ENCODE peak calls at places on chromosome 10, in six cellular contexts. P, L, Q, H, C and E are unnamed samples.

GRCh38 chr10:119404719-119405504 is 137.6 kb downstream of the RGS10 start:
- DNase-seq in P (no peak), L (no peak), Q (no peak), H (no peak), C (no peak), E (no peak)

GRCh38 chr10:6074489-6075301 is 12.5 kb upstream of the IL2RA start:
- DNase-seq in P (no peak), L (no peak), Q (no peak), H (no peak), C (no peak), E (peak)

GRCh38 chr10:131936756-131937155 is 35.9 kb downstream of the PPP2R2D start:
- DNase-seq in P (no peak), L (no peak), Q (no peak), H (no peak), C (no peak), E (no peak)

GRCh38 chr10:7168414-7168813 is 242.4 kb downstream of the SFMBT2 start:
- DNase-seq in P (no peak), L (no peak), Q (no peak), H (no peak), C (no peak), E (no peak)

GRCh38 chr10:45460235-45460878 is 86.3 kb downstream of the ALOX5 start:
- DNase-seq in P (no peak), L (no peak), Q (no peak), H (no peak), C (no peak), E (no peak)

GRCh38 chr10:123154943-123155505 is 822 bp downstream of the BUB3 start:
- DNase-seq in P (no peak), L (no peak), Q (no peak), H (no peak), C (no peak), E (no peak)

GRCh38 chr10:9234191-9234590 is 1179.7 kb downstream of the GATA3 start:
- DNase-seq in P (no peak), L (no peak), Q (no peak), H (no peak), C (no peak), E (no peak)

GRCh38 chr10:125123363-125124113 is 36.8 kb downstream of the CTBP2 start:
- DNase-seq in P (no peak), L (no peak), Q (no peak), H (peak), C (no peak), E (no peak)

GRCh38 chr10:104311184-104311720 is 27.0 kb downstream of the ITPRIP start:
- DNase-seq in P (no peak), L (no peak), Q (no peak), H (no peak), C (no peak), E (no peak)

GRCh38 chr10:2037966-2038493 is 300.7 kb upstream of the ADARB2 start:
- DNase-seq in P (no peak), L (peak), Q (no peak), H (no peak), C (no peak), E (peak)

GRCh38 chr10:69789164-69789576 is 12.5 kb upstream of the COL13A1 start:
- DNase-seq in P (no peak), L (no peak), Q (no peak), H (no peak), C (no peak), E (no peak)

GRCh38 chr10:70430489-70431445 is 10.7 kb downstream of the NODAL start:
- DNase-seq in P (no peak), L (no peak), Q (no peak), H (no peak), C (no peak), E (no peak)

GRCh38 chr10:74977913-74978847 is 133.3 kb upstream of the SAMD8 start:
- DNase-seq in P (peak), L (peak), Q (no peak), H (no peak), C (no peak), E (peak)

GRCh38 chr10:130463876-130464360 is 327.7 kb downstream of the GLRX3 start:
- DNase-seq in P (no peak), L (no peak), Q (no peak), H (no peak), C (no peak), E (no peak)

GRCh38 chr10:22042557-22043326 is 39.2 kb upstream of the DNAJC1 start:
- DNase-seq in P (no peak), L (peak), Q (no peak), H (no peak), C (no peak), E (no peak)

GRCh38 chr10:131344747-131345146 is 33.2 kb upstream of the TCERG1L start:
- DNase-seq in P (no peak), L (no peak), Q (no peak), H (no peak), C (no peak), E (no peak)

GRCh38 chr10:47311193-47311899 is 10.9 kb upstream of the GDF2 start:
- DNase-seq in P (peak), L (no peak), Q (peak), H (no peak), C (no peak), E (peak)

GRCh38 chr10:50552308-50552707 is 71.4 kb downstream of the SGMS1 start:
- DNase-seq in P (no peak), L (no peak), Q (no peak), H (no peak), C (no peak), E (no peak)

GRCh38 chr10:50332108-50332846 is 81.0 kb upstream of the ASAH2 start:
- DNase-seq in P (no peak), L (no peak), Q (no peak), H (no peak), C (no peak), E (no peak)

GRCh38 chr10:129532838-129533237 is 65.8 kb downstream of the MGMT start:
- DNase-seq in P (no peak), L (no peak), Q (no peak), H (no peak), C (no peak), E (no peak)

GRCh38 chr10:6843477-6843876 is 263.4 kb upstream of the PRKCQ start:
- DNase-seq in P (no peak), L (peak), Q (no peak), H (no peak), C (no peak), E (no peak)

GRCh38 chr10:34726862-34727261 is 88.2 kb downstream of the PARD3 start:
- DNase-seq in P (no peak), L (no peak), Q (no peak), H (no peak), C (no peak), E (no peak)

GRCh38 chr10:77463967-77464745 is 173.5 kb downstream of the KCNMA1 start:
- DNase-seq in P (no peak), L (no peak), Q (no peak), H (no peak), C (no peak), E (no peak)

GRCh38 chr10:114172241-114172640 is 1.8 kb downstream of the CCDC186 start:
- DNase-seq in P (no peak), L (no peak), Q (no peak), H (no peak), C (no peak), E (no peak)

GRCh38 chr10:43125881-43126731 is 12.1 kb upstream of the CSGALNACT2 start:
- DNase-seq in P (no peak), L (no peak), Q (no peak), H (no peak), C (no peak), E (no peak)

GRCh38 chr10:101035314-101035713 is 4.3 kb downstream of the SFXN3 start:
- DNase-seq in P (no peak), L (no peak), Q (no peak), H (no peak), C (no peak), E (no peak)

GRCh38 chr10:35172574-35172973 is 45.9 kb downstream of the CREM start:
- DNase-seq in P (no peak), L (no peak), Q (no peak), H (no peak), C (no peak), E (no peak)

GRCh38 chr10:36141786-36142560 is 499.9 kb upstream of the FZD8 start:
- DNase-seq in P (no peak), L (no peak), Q (no peak), H (no peak), C (no peak), E (no peak)

GRCh38 chr10:23523251-23523650 is 84.4 kb downstream of the OTUD1 start:
- DNase-seq in P (no peak), L (no peak), Q (no peak), H (no peak), C (no peak), E (no peak)

GRCh38 chr10:122159159-122159970 is 111.7 kb upstream of the BTBD16 start:
- DNase-seq in P (no peak), L (no peak), Q (no peak), H (no peak), C (no peak), E (no peak)

GRCh38 chr10:22670796-22671195 is 43.6 kb downstream of the PIP4K2A start:
- DNase-seq in P (no peak), L (no peak), Q (no peak), H (no peak), C (no peak), E (no peak)

GRCh38 chr10:67763499-67764011 is 67.6 kb upstream of the CTNNA3 start:
- DNase-seq in P (peak), L (no peak), Q (peak), H (peak), C (peak), E (peak)

GRCh38 chr10:70101668-70102067 is 31.0 kb downstream of the AIFM2 start:
- DNase-seq in P (no peak), L (no peak), Q (no peak), H (no peak), C (no peak), E (no peak)

GRCh38 chr10:26773633-26774032 is 76.1 kb downstream of the PDSS1 start:
- DNase-seq in P (no peak), L (no peak), Q (no peak), H (no peak), C (no peak), E (no peak)

GRCh38 chr10:49135575-49136313 is 1.9 kb upstream of the FAM170B start:
- DNase-seq in P (no peak), L (no peak), Q (no peak), H (no peak), C (no peak), E (no peak)